ENCODE peak calls at places on chromosome 7, in eight cellular contexts. One of them, this sample, is unnamed.

GRCh38 chr7:124033807-124034753 is 1.2 kb upstream of the TMEM229A start:
- DNase-seq in neural crest cell: no peak
- DNase-seq in left ventricle myocardium superior: no peak
- DNase-seq in epithelial cell of prostate: no peak
- DNase-seq in stomach: no peak
- DNase-seq in left ventricle myocardium inferior: no peak
- DNase-seq in Peyer's patch: no peak
- DNase-seq in fibroblast of pulmonary artery: no peak
- DNase-seq in this sample: no peak

GRCh38 chr7:47191876-47192291 is 390.0 kb downstream of the TNS3 start:
- DNase-seq in stomach: no peak
- DNase-seq in Peyer's patch: no peak
- DNase-seq in fibroblast of pulmonary artery: no peak
- DNase-seq in left ventricle myocardium superior: no peak
- DNase-seq in left ventricle myocardium inferior: no peak
- DNase-seq in neural crest cell: no peak
- DNase-seq in epithelial cell of prostate: no peak
- DNase-seq in this sample: no peak

GRCh38 chr7:151330656-151331055 is 11.0 kb upstream of the NUB1 start:
- DNase-seq in neural crest cell: no peak
- DNase-seq in left ventricle myocardium superior: no peak
- DNase-seq in epithelial cell of prostate: no peak
- DNase-seq in Peyer's patch: peak
- DNase-seq in left ventricle myocardium inferior: no peak
- DNase-seq in stomach: no peak
- DNase-seq in fibroblast of pulmonary artery: no peak
- DNase-seq in this sample: no peak

GRCh38 chr7:45704683-45705016 is 130.5 kb downstream of the ADCY1 start:
- DNase-seq in neural crest cell: no peak
- DNase-seq in left ventricle myocardium superior: no peak
- DNase-seq in fibroblast of pulmonary artery: no peak
- DNase-seq in left ventricle myocardium inferior: no peak
- DNase-seq in Peyer's patch: no peak
- DNase-seq in epithelial cell of prostate: no peak
- DNase-seq in stomach: no peak
- DNase-seq in this sample: no peak

GRCh38 chr7:135742371-135742770 is 6.2 kb downstream of the FAM180A start:
- DNase-seq in left ventricle myocardium superior: no peak
- DNase-seq in stomach: no peak
- DNase-seq in fibroblast of pulmonary artery: no peak
- DNase-seq in left ventricle myocardium inferior: no peak
- DNase-seq in epithelial cell of prostate: no peak
- DNase-seq in Peyer's patch: no peak
- DNase-seq in neural crest cell: no peak
- DNase-seq in this sample: peak

GRCh38 chr7:43768201-43768893 is 9.9 kb downstream of the BLVRA start:
- DNase-seq in Peyer's patch: no peak
- DNase-seq in left ventricle myocardium inferior: no peak
- DNase-seq in left ventricle myocardium superior: no peak
- DNase-seq in fibroblast of pulmonary artery: no peak
- DNase-seq in epithelial cell of prostate: no peak
- DNase-seq in stomach: no peak
- DNase-seq in neural crest cell: no peak
- DNase-seq in this sample: no peak

GRCh38 chr7:94440460-94441039 is 45.9 kb downstream of the COL1A2 start:
- DNase-seq in Peyer's patch: no peak
- DNase-seq in fibroblast of pulmonary artery: peak
- DNase-seq in left ventricle myocardium inferior: no peak
- DNase-seq in left ventricle myocardium superior: no peak
- DNase-seq in epithelial cell of prostate: no peak
- DNase-seq in stomach: no peak
- DNase-seq in neural crest cell: no peak
- DNase-seq in this sample: no peak

GRCh38 chr7:120988591-120989299 is at the start of gene CPED1:
- DNase-seq in stomach: peak
- DNase-seq in left ventricle myocardium inferior: peak
- DNase-seq in left ventricle myocardium superior: peak
- DNase-seq in fibroblast of pulmonary artery: peak
- DNase-seq in epithelial cell of prostate: no peak
- DNase-seq in neural crest cell: peak
- DNase-seq in Peyer's patch: peak
- DNase-seq in this sample: peak

GRCh38 chr7:72064916-72065315 is 347.2 kb downstream of the CALN1 start:
- DNase-seq in fibroblast of pulmonary artery: no peak
- DNase-seq in left ventricle myocardium superior: no peak
- DNase-seq in epithelial cell of prostate: no peak
- DNase-seq in left ventricle myocardium inferior: no peak
- DNase-seq in Peyer's patch: no peak
- DNase-seq in stomach: no peak
- DNase-seq in neural crest cell: no peak
- DNase-seq in this sample: no peak

GRCh38 chr7:24755541-24756416 is 1.5 kb downstream of the GSDME start:
- DNase-seq in Peyer's patch: no peak
- DNase-seq in epithelial cell of prostate: peak
- DNase-seq in neural crest cell: no peak
- DNase-seq in left ventricle myocardium inferior: no peak
- DNase-seq in fibroblast of pulmonary artery: peak
- DNase-seq in left ventricle myocardium superior: no peak
- DNase-seq in stomach: no peak
- DNase-seq in this sample: no peak

GRCh38 chr7:34067406-34067805 is 162.1 kb downstream of the BMPER start:
- DNase-seq in neural crest cell: no peak
- DNase-seq in stomach: no peak
- DNase-seq in fibroblast of pulmonary artery: no peak
- DNase-seq in left ventricle myocardium inferior: no peak
- DNase-seq in epithelial cell of prostate: no peak
- DNase-seq in left ventricle myocardium superior: no peak
- DNase-seq in Peyer's patch: no peak
- DNase-seq in this sample: no peak

GRCh38 chr7:17071866-17072265 is 190.1 kb upstream of the AGR3 start:
- DNase-seq in Peyer's patch: no peak
- DNase-seq in left ventricle myocardium inferior: no peak
- DNase-seq in epithelial cell of prostate: no peak
- DNase-seq in fibroblast of pulmonary artery: no peak
- DNase-seq in neural crest cell: no peak
- DNase-seq in left ventricle myocardium superior: no peak
- DNase-seq in stomach: no peak
- DNase-seq in this sample: no peak

GRCh38 chr7:132164558-132165130 is 411.6 kb downstream of the PLXNA4 start:
- DNase-seq in left ventricle myocardium superior: no peak
- DNase-seq in neural crest cell: no peak
- DNase-seq in left ventricle myocardium inferior: no peak
- DNase-seq in Peyer's patch: no peak
- DNase-seq in fibroblast of pulmonary artery: no peak
- DNase-seq in stomach: no peak
- DNase-seq in epithelial cell of prostate: no peak
- DNase-seq in this sample: no peak

GRCh38 chr7:25448301-25448700 is 220.0 kb upstream of the NPVF start:
- DNase-seq in stomach: no peak
- DNase-seq in neural crest cell: no peak
- DNase-seq in epithelial cell of prostate: no peak
- DNase-seq in left ventricle myocardium superior: no peak
- DNase-seq in Peyer's patch: no peak
- DNase-seq in left ventricle myocardium inferior: no peak
- DNase-seq in fibroblast of pulmonary artery: no peak
- DNase-seq in this sample: no peak

GRCh38 chr7:101869026-101869900 is 51.8 kb downstream of the CUX1 start:
- DNase-seq in fibroblast of pulmonary artery: no peak
- DNase-seq in Peyer's patch: no peak
- DNase-seq in neural crest cell: no peak
- DNase-seq in left ventricle myocardium inferior: no peak
- DNase-seq in epithelial cell of prostate: no peak
- DNase-seq in left ventricle myocardium superior: no peak
- DNase-seq in stomach: no peak
- DNase-seq in this sample: no peak

GRCh38 chr7:128104109-128104742 is 73.0 kb upstream of the LRRC4 start:
- DNase-seq in epithelial cell of prostate: no peak
- DNase-seq in left ventricle myocardium inferior: peak
- DNase-seq in stomach: no peak
- DNase-seq in Peyer's patch: peak
- DNase-seq in fibroblast of pulmonary artery: peak
- DNase-seq in neural crest cell: no peak
- DNase-seq in left ventricle myocardium superior: no peak
- DNase-seq in this sample: peak

GRCh38 chr7:31253486-31253885 is 87.0 kb downstream of the NEUROD6 start:
- DNase-seq in Peyer's patch: no peak
- DNase-seq in stomach: no peak
- DNase-seq in epithelial cell of prostate: no peak
- DNase-seq in left ventricle myocardium inferior: no peak
- DNase-seq in left ventricle myocardium superior: no peak
- DNase-seq in neural crest cell: no peak
- DNase-seq in fibroblast of pulmonary artery: no peak
- DNase-seq in this sample: no peak

GRCh38 chr7:27895553-27895952 is 155.6 kb downstream of the TAX1BP1 start:
- DNase-seq in left ventricle myocardium superior: no peak
- DNase-seq in Peyer's patch: no peak
- DNase-seq in fibroblast of pulmonary artery: no peak
- DNase-seq in neural crest cell: no peak
- DNase-seq in left ventricle myocardium inferior: no peak
- DNase-seq in stomach: no peak
- DNase-seq in epithelial cell of prostate: no peak
- DNase-seq in this sample: no peak

GRCh38 chr7:95180-95862 is 97.0 kb upstream of the FAM20C start:
- DNase-seq in Peyer's patch: no peak
- DNase-seq in left ventricle myocardium superior: no peak
- DNase-seq in left ventricle myocardium inferior: no peak
- DNase-seq in epithelial cell of prostate: no peak
- DNase-seq in neural crest cell: no peak
- DNase-seq in fibroblast of pulmonary artery: peak
- DNase-seq in stomach: no peak
- DNase-seq in this sample: no peak

GRCh38 chr7:77866791-77867190 is 68.2 kb downstream of the PHTF2 start:
- DNase-seq in neural crest cell: no peak
- DNase-seq in epithelial cell of prostate: peak
- DNase-seq in fibroblast of pulmonary artery: peak
- DNase-seq in Peyer's patch: no peak
- DNase-seq in left ventricle myocardium superior: no peak
- DNase-seq in left ventricle myocardium inferior: no peak
- DNase-seq in stomach: no peak
- DNase-seq in this sample: peak

GRCh38 chr7:1743481-1744230 is 73.6 kb downstream of the ELFN1 start:
- DNase-seq in epithelial cell of prostate: no peak
- DNase-seq in left ventricle myocardium inferior: no peak
- DNase-seq in Peyer's patch: no peak
- DNase-seq in neural crest cell: no peak
- DNase-seq in fibroblast of pulmonary artery: no peak
- DNase-seq in stomach: no peak
- DNase-seq in left ventricle myocardium superior: no peak
- DNase-seq in this sample: no peak

GRCh38 chr7:157907998-157908782 is 571.4 kb downstream of the DNAJB6 start:
- DNase-seq in left ventricle myocardium inferior: no peak
- DNase-seq in stomach: no peak
- DNase-seq in epithelial cell of prostate: no peak
- DNase-seq in neural crest cell: no peak
- DNase-seq in fibroblast of pulmonary artery: no peak
- DNase-seq in Peyer's patch: no peak
- DNase-seq in left ventricle myocardium superior: no peak
- DNase-seq in this sample: no peak

GRCh38 chr7:33886100-33886623 is 19.2 kb upstream of the BMPER start:
- DNase-seq in fibroblast of pulmonary artery: no peak
- DNase-seq in stomach: no peak
- DNase-seq in left ventricle myocardium inferior: no peak
- DNase-seq in Peyer's patch: no peak
- DNase-seq in left ventricle myocardium superior: no peak
- DNase-seq in epithelial cell of prostate: no peak
- DNase-seq in neural crest cell: peak
- DNase-seq in this sample: no peak

GRCh38 chr7:130140551-130141160 is 64.5 kb downstream of the TMEM209 start:
- DNase-seq in stomach: no peak
- DNase-seq in left ventricle myocardium superior: peak
- DNase-seq in Peyer's patch: no peak
- DNase-seq in fibroblast of pulmonary artery: no peak
- DNase-seq in left ventricle myocardium inferior: no peak
- DNase-seq in epithelial cell of prostate: no peak
- DNase-seq in neural crest cell: no peak
- DNase-seq in this sample: no peak

GRCh38 chr7:54823776-54824175 is 64.8 kb upstream of the SEC61G start:
- DNase-seq in neural crest cell: no peak
- DNase-seq in Peyer's patch: no peak
- DNase-seq in left ventricle myocardium inferior: no peak
- DNase-seq in epithelial cell of prostate: no peak
- DNase-seq in fibroblast of pulmonary artery: no peak
- DNase-seq in left ventricle myocardium superior: no peak
- DNase-seq in stomach: no peak
- DNase-seq in this sample: no peak

GRCh38 chr7:3673524-3673923 is 372.5 kb downstream of the SDK1 start:
- DNase-seq in neural crest cell: peak
- DNase-seq in epithelial cell of prostate: no peak
- DNase-seq in left ventricle myocardium inferior: peak
- DNase-seq in fibroblast of pulmonary artery: peak
- DNase-seq in left ventricle myocardium superior: peak
- DNase-seq in stomach: peak
- DNase-seq in Peyer's patch: peak
- DNase-seq in this sample: no peak

GRCh38 chr7:4774804-4775280 is 581 bp upstream of the AP5Z1 start:
- DNase-seq in left ventricle myocardium inferior: no peak
- DNase-seq in left ventricle myocardium superior: peak
- DNase-seq in stomach: peak
- DNase-seq in neural crest cell: no peak
- DNase-seq in Peyer's patch: peak
- DNase-seq in fibroblast of pulmonary artery: peak
- DNase-seq in epithelial cell of prostate: no peak
- DNase-seq in this sample: peak

GRCh38 chr7:122402235-122402634 is 97.7 kb upstream of the FEZF1 start:
- DNase-seq in fibroblast of pulmonary artery: no peak
- DNase-seq in neural crest cell: no peak
- DNase-seq in Peyer's patch: no peak
- DNase-seq in stomach: no peak
- DNase-seq in left ventricle myocardium superior: no peak
- DNase-seq in left ventricle myocardium inferior: no peak
- DNase-seq in epithelial cell of prostate: no peak
- DNase-seq in this sample: no peak

GRCh38 chr7:41882271-41882670 is 179.4 kb upstream of the INHBA start:
- DNase-seq in neural crest cell: no peak
- DNase-seq in stomach: no peak
- DNase-seq in left ventricle myocardium inferior: no peak
- DNase-seq in epithelial cell of prostate: no peak
- DNase-seq in fibroblast of pulmonary artery: no peak
- DNase-seq in Peyer's patch: no peak
- DNase-seq in left ventricle myocardium superior: no peak
- DNase-seq in this sample: no peak

GRCh38 chr7:80942261-80943041 is 23.6 kb upstream of the SEMA3C start:
- DNase-seq in left ventricle myocardium superior: peak
- DNase-seq in stomach: peak
- DNase-seq in left ventricle myocardium inferior: peak
- DNase-seq in Peyer's patch: no peak
- DNase-seq in fibroblast of pulmonary artery: peak
- DNase-seq in neural crest cell: no peak
- DNase-seq in epithelial cell of prostate: peak
- DNase-seq in this sample: peak

GRCh38 chr7:51430480-51431086 is 114.0 kb upstream of the COBL start:
- DNase-seq in fibroblast of pulmonary artery: peak
- DNase-seq in neural crest cell: peak
- DNase-seq in left ventricle myocardium superior: no peak
- DNase-seq in epithelial cell of prostate: no peak
- DNase-seq in Peyer's patch: no peak
- DNase-seq in stomach: no peak
- DNase-seq in left ventricle myocardium inferior: no peak
- DNase-seq in this sample: peak

GRCh38 chr7:99040104-99040958 is 103.6 kb downstream of the SMURF1 start:
- DNase-seq in stomach: peak
- DNase-seq in left ventricle myocardium inferior: peak
- DNase-seq in left ventricle myocardium superior: peak
- DNase-seq in epithelial cell of prostate: no peak
- DNase-seq in neural crest cell: peak
- DNase-seq in Peyer's patch: peak
- DNase-seq in fibroblast of pulmonary artery: peak
- DNase-seq in this sample: peak

GRCh38 chr7:44787041-44787440 is 9.4 kb upstream of the PPIA start:
- DNase-seq in epithelial cell of prostate: no peak
- DNase-seq in stomach: no peak
- DNase-seq in left ventricle myocardium inferior: no peak
- DNase-seq in neural crest cell: no peak
- DNase-seq in fibroblast of pulmonary artery: no peak
- DNase-seq in left ventricle myocardium superior: no peak
- DNase-seq in Peyer's patch: no peak
- DNase-seq in this sample: no peak

GRCh38 chr7:94277236-94277635 is 117.5 kb upstream of the COL1A2 start:
- DNase-seq in stomach: no peak
- DNase-seq in fibroblast of pulmonary artery: peak
- DNase-seq in left ventricle myocardium inferior: no peak
- DNase-seq in neural crest cell: no peak
- DNase-seq in Peyer's patch: no peak
- DNase-seq in left ventricle myocardium superior: no peak
- DNase-seq in epithelial cell of prostate: no peak
- DNase-seq in this sample: no peak

This sample was measured in AG20443.